ENCODE peak calls at places on chromosomes 2 and 18, in ten cellular contexts. F, N, R, Q, L, Z, E, M, V and I are unnamed samples.

GRCh38 chr2:129727286-129727685 is 252.2 kb upstream of the RAB6C start:
- DNase-seq in Z (no peak), M (no peak), L (no peak), V (no peak), F (no peak), E (no peak), R (no peak), Q (no peak), N (no peak), I (no peak)

GRCh38 chr2:109516445-109517117 is 97.2 kb downstream of the SEPTIN10 start:
- DNase-seq in F (no peak), V (no peak), R (peak; percentile 67), Z (peak; percentile 95), N (no peak), L (no peak), M (peak; percentile 60), Q (peak; percentile 51), E (no peak), I (peak; percentile 67)

GRCh38 chr18:47618758-47619157 is 311.7 kb downstream of the SMAD2 start:
- DNase-seq in M (no peak), N (no peak), Z (no peak), L (no peak), Q (no peak), F (no peak), V (no peak), E (no peak), R (no peak), I (no peak)

GRCh38 chr18:908631-909621 is 4.3 kb downstream of the ADCYAP1 start:
- DNase-seq in Z (peak; percentile 47), L (no peak), V (no peak), N (no peak), M (peak; percentile 61), E (no peak), R (no peak), F (no peak), Q (no peak), I (peak; percentile 27)

GRCh38 chr2:44245068-44245861 is 30.0 kb upstream of the SLC3A1 start:
- DNase-seq in V (no peak), R (no peak), M (no peak), Z (no peak), E (no peak), L (no peak), F (no peak), Q (no peak), N (no peak), I (no peak)

GRCh38 chr2:165112789-165113188 is 91.1 kb downstream of the SCN3A start:
- DNase-seq in Q (no peak), E (no peak), L (no peak), F (no peak), R (no peak), Z (no peak), V (no peak), N (no peak), M (no peak), I (no peak)

GRCh38 chr2:109045505-109045904 is 56.5 kb upstream of the EDAR start:
- DNase-seq in L (no peak), M (no peak), E (no peak), Z (no peak), Q (no peak), R (no peak), N (no peak), F (no peak), V (no peak), I (no peak)

GRCh38 chr2:232431705-232432590 is 24.0 kb upstream of the ALPI start:
- DNase-seq in Z (no peak), Q (no peak), L (no peak), N (no peak), R (no peak), V (no peak), M (no peak), E (peak; percentile 7), F (no peak), I (no peak)

GRCh38 chr2:207807516-207807915 is 37.8 kb upstream of the FZD5 start:
- DNase-seq in Z (no peak), Q (no peak), V (peak; percentile 18), F (no peak), M (no peak), R (no peak), E (no peak), N (no peak), L (no peak), I (no peak)

GRCh38 chr2:71379086-71379485 is 47.5 kb downstream of the ZNF638 start:
- DNase-seq in Q (peak; percentile 92), F (no peak), V (no peak), N (peak; percentile 88), M (no peak), L (no peak), Z (no peak), R (no peak), E (no peak), I (no peak)

GRCh38 chr18:24616638-24617037 is 156.2 kb downstream of the HRH4 start:
- DNase-seq in M (no peak), V (no peak), E (no peak), N (no peak), L (no peak), Q (no peak), F (no peak), Z (no peak), R (no peak), I (no peak)

GRCh38 chr2:86453838-86454237 is 12.7 kb downstream of the KDM3A start:
- DNase-seq in L (peak; percentile 5), N (peak; percentile 55), M (no peak), R (peak; percentile 47), E (no peak), Q (peak; percentile 89), F (no peak), Z (no peak), V (no peak), I (no peak)

GRCh38 chr2:62396880-62397279 is 109.1 kb downstream of the TMEM17 start:
- DNase-seq in N (no peak), R (no peak), M (no peak), Q (peak; percentile 12), Z (no peak), L (no peak), E (no peak), V (no peak), F (no peak), I (no peak)

GRCh38 chr2:205770557-205770956 is 88.3 kb downstream of the NRP2 start:
- DNase-seq in E (no peak), Z (no peak), V (no peak), R (no peak), N (no peak), L (no peak), F (no peak), Q (no peak), M (peak; percentile 30), I (no peak)

GRCh38 chr18:59070181-59070912 is 69.3 kb upstream of the SEC11C start:
- DNase-seq in L (peak; percentile 76), F (peak; percentile 82), V (peak; percentile 23), M (peak; percentile 92), R (peak; percentile 87), E (peak; percentile 65), N (peak; percentile 54), Q (peak; percentile 77), Z (peak; percentile 86), I (peak; percentile 75)

GRCh38 chr18:31863103-31863502 is 79.8 kb downstream of the TRAPPC8 start:
- DNase-seq in N (no peak), M (no peak), F (no peak), V (no peak), Z (no peak), Q (no peak), E (no peak), L (no peak), R (no peak), I (no peak)

GRCh38 chr2:98607741-98608117 is 583 bp downstream of the COA5 start:
- DNase-seq in N (no peak), V (no peak), R (no peak), F (no peak), L (no peak), Q (peak; percentile 20), E (no peak), Z (no peak), M (no peak), I (no peak)

GRCh38 chr2:223084873-223085272 is 32.9 kb downstream of the KCNE4 start:
- DNase-seq in L (peak; percentile 72), Z (no peak), N (peak; percentile 83), E (no peak), M (peak; percentile 2), V (no peak), F (no peak), Q (no peak), R (no peak), I (peak; percentile 36)

GRCh38 chr2:29558097-29558496 is 363.3 kb downstream of the ALK start:
- DNase-seq in M (no peak), N (no peak), L (no peak), F (no peak), Q (no peak), Z (no peak), E (no peak), R (no peak), V (no peak), I (no peak)

GRCh38 chr2:232372231-232373208 is 6.0 kb upstream of the ALPP start:
- DNase-seq in F (no peak), Q (peak; percentile 64), E (no peak), R (no peak), N (no peak), M (no peak), V (no peak), L (no peak), Z (peak; percentile 1), I (peak; percentile 2)

GRCh38 chr2:23235292-23235691 is 149.7 kb upstream of the KLHL29 start:
- DNase-seq in N (no peak), L (no peak), F (no peak), Q (no peak), Z (no peak), R (no peak), V (no peak), M (no peak), E (no peak), I (no peak)

GRCh38 chr2:167908786-167909185 is 338.6 kb downstream of the STK39 start:
- DNase-seq in M (no peak), L (no peak), E (no peak), F (no peak), N (no peak), R (no peak), V (no peak), Q (no peak), Z (no peak), I (no peak)

GRCh38 chr2:100451734-100452133 is 18.5 kb upstream of the NMS start:
- DNase-seq in R (no peak), V (no peak), F (no peak), N (no peak), Z (no peak), L (no peak), Q (no peak), E (no peak), M (no peak), I (no peak)

GRCh38 chr2:19623488-19623887 is 265.1 kb upstream of the OSR1 start:
- DNase-seq in F (no peak), M (no peak), V (no peak), L (no peak), N (peak; percentile 75), Z (no peak), E (no peak), Q (peak; percentile 93), R (no peak), I (no peak)

GRCh38 chr2:105391763-105392662 is 6.8 kb downstream of the FHL2 start:
- DNase-seq in N (no peak), R (no peak), Q (no peak), V (no peak), Z (no peak), M (no peak), E (no peak), L (no peak), F (no peak), I (no peak)

GRCh38 chr2:108629417-108629816 is 89.9 kb upstream of the RANBP2 start:
- DNase-seq in E (no peak), R (no peak), Z (no peak), F (no peak), V (no peak), N (no peak), Q (no peak), M (no peak), L (no peak), I (no peak)

GRCh38 chr2:240291940-240292574 is 143.4 kb upstream of the GPC1 start:
- DNase-seq in F (no peak), N (no peak), Z (peak; percentile 5), Q (no peak), E (no peak), V (no peak), R (no peak), L (no peak), M (no peak), I (no peak)

GRCh38 chr2:105961599-105962146 is 217.0 kb downstream of the NCK2 start:
- DNase-seq in Q (no peak), R (no peak), E (peak; percentile 0), M (no peak), N (no peak), V (no peak), L (no peak), Z (peak; percentile 31), F (no peak), I (no peak)